ENCODE peak calls at places on chromosomes 7 and 10, in five cellular contexts. S is uterus; H is neural crest cell; A is OCI-LY7; O is stimulated activated CD4-positive, alpha-beta T cell treated with anti-CD3 and anti-CD28 coated beads, Interleukin-12 subunit alpha, Interleukin-12 subunit beta, amount 100 ng/mL, for 4 hours. Z is an unnamed sample.

GRCh38 chr10:130720235-130720634 is 584.0 kb downstream of the GLRX3 start:
- DNase-seq in A (no peak), S (no peak), H (no peak), O (no peak), Z (no peak)

GRCh38 chr10:44576715-44577191 is 191.9 kb upstream of the CXCL12 start:
- DNase-seq in O (no peak), A (no peak), S (no peak), H (no peak), Z (no peak)

GRCh38 chr7:134462337-134462925 is 3.5 kb upstream of the AKR1B1 start:
- DNase-seq in O (no peak), S (no peak), A (no peak), H (no peak), Z (no peak)

GRCh38 chr10:18368681-18369080 is 228.5 kb downstream of the CACNB2 start:
- DNase-seq in O (no peak), A (no peak), H (no peak), S (no peak), Z (no peak)

GRCh38 chr10:70890917-70891431 is 2.6 kb upstream of the PCBD1 start:
- DNase-seq in O (no peak), H (no peak), S (peak), A (no peak), Z (no peak)

GRCh38 chr7:134458806-134459698 is at the start of gene AKR1B1:
- DNase-seq in H (peak), S (peak), A (peak), O (peak), Z (peak)

GRCh38 chr7:54014765-54015164 is 527.4 kb upstream of the VSTM2A start:
- DNase-seq in H (no peak), O (no peak), S (no peak), A (no peak), Z (no peak)

GRCh38 chr7:123191132-123191531 is 8.6 kb downstream of the SLC13A1 start:
- DNase-seq in S (no peak), A (no peak), H (no peak), O (no peak), Z (no peak)

GRCh38 chr7:46411236-46411635 is 490.2 kb upstream of the IGFBP3 start:
- DNase-seq in H (no peak), A (no peak), S (no peak), O (no peak), Z (no peak)

GRCh38 chr7:19698331-19698730 is 10.5 kb downstream of the POLR1F start:
- DNase-seq in S (no peak), A (no peak), O (no peak), H (no peak), Z (no peak)

GRCh38 chr7:54542920-54543539 is 855 bp downstream of the VSTM2A start:
- DNase-seq in A (no peak), O (no peak), H (peak), S (no peak), Z (peak)

GRCh38 chr7:73985737-73986141 is 42.2 kb upstream of the ELN start:
- DNase-seq in A (no peak), S (no peak), H (no peak), O (no peak), Z (no peak)

GRCh38 chr10:53022663-53023088 is 250.1 kb upstream of the MBL2 start:
- DNase-seq in S (no peak), A (no peak), O (no peak), H (no peak), Z (no peak)

GRCh38 chr10:48944171-48944570 is 4.5 kb upstream of the LRRC18 start:
- DNase-seq in O (no peak), A (no peak), H (no peak), S (no peak), Z (no peak)

GRCh38 chr10:68067508-68067907 is 7.6 kb downstream of the HERC4 start:
- DNase-seq in O (no peak), S (no peak), H (no peak), A (no peak), Z (no peak)

GRCh38 chr7:5094641-5095040 is 49.0 kb downstream of the RBAK start:
- DNase-seq in O (no peak), A (peak), S (no peak), H (no peak), Z (no peak)

GRCh38 chr10:104109908-104110662 is 11.9 kb upstream of the SFR1 start:
- DNase-seq in O (no peak), H (no peak), S (no peak), A (no peak), Z (no peak)

GRCh38 chr10:122796796-122797195 is 48.9 kb downstream of the CUZD1 start:
- DNase-seq in A (no peak), H (no peak), S (no peak), O (no peak), Z (no peak)

GRCh38 chr10:27319752-27320561 is 79.4 kb upstream of the ACBD5 start:
- DNase-seq in S (peak), H (no peak), A (no peak), O (peak), Z (peak)

GRCh38 chr10:86779267-86780017 is 23.0 kb downstream of the BMPR1A start:
- DNase-seq in H (no peak), O (no peak), S (no peak), A (no peak), Z (no peak)

GRCh38 chr10:17989908-17990767 is 38.4 kb downstream of the SLC39A12 start:
- DNase-seq in O (no peak), S (no peak), H (no peak), A (peak), Z (no peak)

GRCh38 chr7:74290999-74291441 is 1.8 kb downstream of the CLIP2 start:
- DNase-seq in A (no peak), O (no peak), H (no peak), S (no peak), Z (no peak)

GRCh38 chr7:18208921-18209320 is 181.3 kb upstream of the PRPS1L1 start:
- DNase-seq in A (no peak), O (no peak), S (no peak), H (no peak), Z (no peak)

GRCh38 chr7:143882020-143882610 is 19.9 kb downstream of the TCAF1 start:
- DNase-seq in H (peak), A (no peak), S (peak), O (no peak), Z (peak)

GRCh38 chr7:343227-343822 is 53.4 kb downstream of the FOXL3 start:
- DNase-seq in A (no peak), O (no peak), S (no peak), H (no peak), Z (no peak)

GRCh38 chr10:132257271-132257670 is 50.5 kb downstream of the STK32C start:
- DNase-seq in H (no peak), A (no peak), S (no peak), O (peak), Z (no peak)

GRCh38 chr10:6649903-6650302 is 69.8 kb upstream of the PRKCQ start:
- DNase-seq in O (no peak), A (no peak), H (no peak), S (no peak), Z (no peak)

GRCh38 chr7:133934974-133935330 is 192.2 kb upstream of the LRGUK start:
- DNase-seq in H (no peak), A (no peak), O (no peak), S (no peak), Z (no peak)

GRCh38 chr10:48271323-48271722 is 3.2 kb downstream of the FRMPD2 start:
- DNase-seq in S (no peak), H (no peak), A (no peak), O (no peak), Z (no peak)

GRCh38 chr7:1209097-1209496 is 23.6 kb upstream of the UNCX start:
- DNase-seq in A (no peak), O (no peak), S (no peak), H (no peak), Z (no peak)

GRCh38 chr7:132138817-132139216 is 437.5 kb downstream of the PLXNA4 start:
- DNase-seq in O (no peak), A (no peak), S (no peak), H (no peak), Z (no peak)

GRCh38 chr7:137539111-137539715 is 195.7 kb upstream of the PTN start:
- DNase-seq in S (no peak), O (no peak), A (no peak), H (no peak), Z (no peak)

GRCh38 chr10:61869276-61869675 is 32.2 kb upstream of the ARID5B start:
- DNase-seq in A (no peak), S (no peak), O (no peak), H (no peak), Z (no peak)

GRCh38 chr10:17365402-17365801 is 89.0 kb downstream of the ST8SIA6 start:
- DNase-seq in A (no peak), O (no peak), S (no peak), H (no peak), Z (no peak)

GRCh38 chr10:91587710-91588638 is 44.9 kb downstream of the PPP1R3C start:
- DNase-seq in H (no peak), A (no peak), O (no peak), S (peak), Z (no peak)

GRCh38 chr10:84191106-84191505 is 3.2 kb upstream of the CDHR1 start:
- DNase-seq in H (no peak), S (no peak), O (no peak), A (no peak), Z (no peak)

Z was measured in ecto neural progenitor cell.